ENCODE peak calls at places on chromosomes 4 and X, in four cellular contexts. One of them, this sample, is unnamed.

GRCh38 chr4:38574559-38575333 is 89.3 kb upstream of the KLF3 start:
- DNase-seq in right atrium auricular region: no peak
- DNase-seq in glutamatergic neuron: no peak
- DNase-seq in colonic mucosa: peak; percentile 62
- DNase-seq in this sample: no peak

GRCh38 chr4:20354120-20354519 is 102.4 kb downstream of the SLIT2 start:
- DNase-seq in right atrium auricular region: no peak
- DNase-seq in glutamatergic neuron: no peak
- DNase-seq in colonic mucosa: no peak
- DNase-seq in this sample: peak; percentile 9

GRCh38 chr4:99390060-99390459 is 37.5 kb upstream of the ADH1C start:
- DNase-seq in right atrium auricular region: no peak
- DNase-seq in glutamatergic neuron: no peak
- DNase-seq in colonic mucosa: no peak
- DNase-seq in this sample: no peak

GRCh38 chr4:89541998-89542397 is 234.4 kb upstream of the GPRIN3 start:
- DNase-seq in right atrium auricular region: no peak
- DNase-seq in glutamatergic neuron: no peak
- DNase-seq in colonic mucosa: no peak
- DNase-seq in this sample: no peak

GRCh38 chr4:129668092-129668491 is 572.1 kb downstream of the C4orf33 start:
- DNase-seq in right atrium auricular region: no peak
- DNase-seq in glutamatergic neuron: no peak
- DNase-seq in colonic mucosa: no peak
- DNase-seq in this sample: no peak

GRCh38 chr4:109729155-109729562 is 711 bp downstream of the PLA2G12A start:
- DNase-seq in right atrium auricular region: no peak
- DNase-seq in glutamatergic neuron: no peak
- DNase-seq in colonic mucosa: no peak
- DNase-seq in this sample: no peak

GRCh38 chr4:7044415-7044930 is 1.3 kb downstream of the TADA2B start:
- DNase-seq in right atrium auricular region: no peak
- DNase-seq in glutamatergic neuron: no peak
- DNase-seq in colonic mucosa: no peak
- DNase-seq in this sample: no peak

GRCh38 chr4:142719854-142720541 is 126.1 kb downstream of the INPP4B start:
- DNase-seq in right atrium auricular region: no peak
- DNase-seq in glutamatergic neuron: no peak
- DNase-seq in colonic mucosa: no peak
- DNase-seq in this sample: no peak

GRCh38 chr4:53863731-53864130 is 200.7 kb downstream of the CHIC2 start:
- DNase-seq in right atrium auricular region: no peak
- DNase-seq in glutamatergic neuron: no peak
- DNase-seq in colonic mucosa: no peak
- DNase-seq in this sample: peak; percentile 28

GRCh38 chr4:5757091-5757490 is 46.1 kb downstream of the EVC start:
- DNase-seq in right atrium auricular region: peak; percentile 51
- DNase-seq in glutamatergic neuron: no peak
- DNase-seq in colonic mucosa: peak; percentile 12
- DNase-seq in this sample: no peak

GRCh38 chr4:6198278-6198677 is 2.1 kb downstream of the JAKMIP1 start:
- DNase-seq in right atrium auricular region: no peak
- DNase-seq in glutamatergic neuron: no peak
- DNase-seq in colonic mucosa: no peak
- DNase-seq in this sample: no peak

DNA sequence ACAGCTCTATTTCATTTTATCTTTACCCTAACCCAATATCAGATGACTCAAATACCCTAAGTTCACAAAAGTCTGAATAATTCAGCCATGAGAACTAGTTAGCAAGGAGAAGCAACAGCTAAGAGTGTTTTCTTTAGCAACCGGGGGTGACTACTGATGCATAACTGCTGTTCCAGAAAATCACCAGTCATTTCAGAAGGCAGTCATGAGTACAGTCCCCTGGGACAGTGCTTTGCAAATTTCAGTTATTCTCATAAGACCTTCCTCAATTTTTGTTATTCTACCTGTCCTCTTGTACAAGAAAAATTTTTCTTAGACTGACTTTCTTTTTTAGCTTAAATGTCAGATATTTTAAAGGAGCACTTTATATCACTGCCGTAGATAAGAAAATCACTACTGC is 16.4 kb downstream of the BANK1 start:
- DNase-seq in right atrium auricular region: no peak
- DNase-seq in glutamatergic neuron: no peak
- DNase-seq in colonic mucosa: no peak
- DNase-seq in this sample: peak; percentile 9
- TF ChIP-seq CTCF in right atrium auricular region: no peak
- TF ChIP-seq CTCF in glutamatergic neuron: no peak
- TF ChIP-seq CTCF in colonic mucosa: no peak
- TF ChIP-seq CTCF in this sample: peak; percentile 19

GRCh38 chrX:129726307-129727111 is 12.3 kb upstream of the XPNPEP2 start:
- DNase-seq in right atrium auricular region: peak; percentile 65
- DNase-seq in glutamatergic neuron: peak; percentile 62
- DNase-seq in colonic mucosa: peak; percentile 56
- DNase-seq in this sample: peak; percentile 70

GRCh38 chrX:129724767-129725166 is 14.0 kb upstream of the XPNPEP2 start:
- DNase-seq in right atrium auricular region: no peak
- DNase-seq in glutamatergic neuron: no peak
- DNase-seq in colonic mucosa: no peak
- DNase-seq in this sample: no peak

GRCh38 chrX:129731228-129731627 is 7.6 kb upstream of the XPNPEP2 start:
- DNase-seq in right atrium auricular region: no peak
- DNase-seq in glutamatergic neuron: no peak
- DNase-seq in colonic mucosa: no peak
- DNase-seq in this sample: no peak

GRCh38 chrX:129723511-129723910 is 15.3 kb upstream of the XPNPEP2 start:
- DNase-seq in right atrium auricular region: no peak
- DNase-seq in glutamatergic neuron: no peak
- DNase-seq in colonic mucosa: no peak
- DNase-seq in this sample: no peak

DNA sequence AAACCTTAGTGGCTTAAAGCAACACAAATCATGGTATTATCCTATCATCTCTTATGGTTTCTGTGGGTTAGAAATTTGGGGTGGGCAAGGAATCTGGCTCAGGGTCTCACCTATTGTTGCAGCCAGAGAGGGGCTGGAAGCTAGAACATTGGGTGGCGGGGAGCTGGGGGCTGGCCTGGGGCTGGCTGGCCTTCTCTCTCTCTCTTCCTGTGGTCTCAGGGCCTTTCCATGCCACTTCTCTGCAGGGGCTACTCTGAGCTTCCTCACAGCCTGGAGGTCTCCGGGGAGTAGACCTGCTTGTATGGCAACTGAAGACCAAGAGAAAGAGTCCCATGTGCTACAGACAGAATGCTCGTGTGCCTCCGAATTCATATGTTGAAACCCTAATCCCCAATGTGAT is 10.7 kb upstream of the XPNPEP2 start:
- DNase-seq in right atrium auricular region: no peak
- DNase-seq in glutamatergic neuron: no peak
- DNase-seq in colonic mucosa: no peak
- DNase-seq in this sample: no peak
- TF ChIP-seq CTCF in right atrium auricular region: no peak
- TF ChIP-seq CTCF in glutamatergic neuron: no peak
- TF ChIP-seq CTCF in colonic mucosa: no peak
- TF ChIP-seq CTCF in this sample: no peak

GRCh38 chrX:77597090-77597489 is 149.9 kb downstream of the FGF16 start:
- DNase-seq in right atrium auricular region: no peak
- DNase-seq in glutamatergic neuron: no peak
- DNase-seq in colonic mucosa: no peak
- DNase-seq in this sample: no peak
- TF ChIP-seq CTCF in right atrium auricular region: no peak
- TF ChIP-seq CTCF in glutamatergic neuron: no peak
- TF ChIP-seq CTCF in colonic mucosa: no peak
- TF ChIP-seq CTCF in this sample: no peak

DNA sequence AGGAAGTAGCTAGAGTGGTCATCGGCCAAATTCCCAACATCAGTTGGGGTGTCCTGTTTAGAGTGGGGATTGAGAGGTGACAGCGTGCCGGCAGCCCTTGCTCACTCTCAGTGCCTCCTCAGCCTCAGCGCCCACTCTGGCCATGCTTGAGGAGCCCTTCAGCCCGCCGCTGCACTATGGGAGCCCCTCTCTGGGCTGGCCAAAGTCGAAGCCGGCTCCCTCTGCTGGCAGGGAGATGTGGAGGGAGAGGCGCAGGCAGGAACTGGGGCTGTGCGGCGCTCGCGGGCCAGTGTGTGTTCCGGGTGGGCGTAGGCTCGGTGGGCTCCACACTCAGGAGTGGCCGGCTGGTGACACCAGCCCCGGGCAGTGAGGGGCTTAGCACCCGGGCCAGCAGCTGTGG is 7.1 kb upstream of the CENPU start:
- DNase-seq in right atrium auricular region: no peak
- DNase-seq in glutamatergic neuron: no peak
- DNase-seq in colonic mucosa: no peak
- DNase-seq in this sample: no peak
- TF ChIP-seq CTCF in right atrium auricular region: no peak
- TF ChIP-seq CTCF in glutamatergic neuron: no peak
- TF ChIP-seq CTCF in colonic mucosa: no peak
- TF ChIP-seq CTCF in this sample: no peak